ENCODE peak calls at places on chromosomes 4 and X, in nine cellular contexts. One of them, this sample, is unnamed.

GRCh38 chr4:188329526-188329925 is 190.3 kb downstream of the TRIML1 start:
- DNase-seq in upper lobe of left lung: no peak
- DNase-seq in astrocyte of the spinal cord: no peak
- DNase-seq in sigmoid colon: no peak
- DNase-seq in fibroblast of lung: no peak
- DNase-seq in BJ: no peak
- DNase-seq in transverse colon: no peak
- DNase-seq in aorta: no peak
- DNase-seq in IMR-90: no peak
- DNase-seq in this sample: no peak

GRCh38 chrX:71514367-71515038 is 18.4 kb upstream of the OGT start:
- DNase-seq in upper lobe of left lung: no peak
- DNase-seq in astrocyte of the spinal cord: no peak
- DNase-seq in sigmoid colon: no peak
- DNase-seq in fibroblast of lung: no peak
- DNase-seq in BJ: no peak
- DNase-seq in transverse colon: peak; percentile 14
- DNase-seq in aorta: no peak
- DNase-seq in IMR-90: no peak
- DNase-seq in this sample: no peak

GRCh38 chr4:174116021-174116420 is 167.4 kb downstream of the FBXO8 start:
- DNase-seq in upper lobe of left lung: no peak
- DNase-seq in astrocyte of the spinal cord: no peak
- DNase-seq in sigmoid colon: no peak
- DNase-seq in fibroblast of lung: no peak
- DNase-seq in BJ: no peak
- DNase-seq in transverse colon: no peak
- DNase-seq in aorta: no peak
- DNase-seq in IMR-90: no peak
- DNase-seq in this sample: no peak

GRCh38 chr4:126465341-126465740 is 1150.6 kb downstream of the FAT4 start:
- DNase-seq in upper lobe of left lung: no peak
- DNase-seq in astrocyte of the spinal cord: no peak
- DNase-seq in sigmoid colon: no peak
- DNase-seq in fibroblast of lung: peak; percentile 33
- DNase-seq in BJ: no peak
- DNase-seq in transverse colon: no peak
- DNase-seq in aorta: no peak
- DNase-seq in IMR-90: peak; percentile 35
- DNase-seq in this sample: peak; percentile 16

GRCh38 chrX:107029752-107030151 is 29.7 kb upstream of the MORC4 start:
- DNase-seq in upper lobe of left lung: no peak
- DNase-seq in astrocyte of the spinal cord: no peak
- DNase-seq in sigmoid colon: no peak
- DNase-seq in fibroblast of lung: no peak
- DNase-seq in BJ: no peak
- DNase-seq in transverse colon: no peak
- DNase-seq in aorta: no peak
- DNase-seq in IMR-90: no peak
- DNase-seq in this sample: no peak

GRCh38 chr4:2852481-2852881 is 8.8 kb downstream of the ADD1 start:
- DNase-seq in upper lobe of left lung: no peak
- DNase-seq in astrocyte of the spinal cord: no peak
- DNase-seq in sigmoid colon: no peak
- DNase-seq in fibroblast of lung: no peak
- DNase-seq in BJ: no peak
- DNase-seq in transverse colon: peak; percentile 67
- DNase-seq in aorta: no peak
- DNase-seq in IMR-90: no peak
- DNase-seq in this sample: no peak

GRCh38 chrX:52923781-52924241 is 26.7 kb downstream of the FAM156B start:
- DNase-seq in upper lobe of left lung: no peak
- DNase-seq in astrocyte of the spinal cord: peak; percentile 59
- DNase-seq in sigmoid colon: peak; percentile 70
- DNase-seq in fibroblast of lung: peak; percentile 56
- DNase-seq in BJ: no peak
- DNase-seq in transverse colon: peak; percentile 24
- DNase-seq in aorta: no peak
- DNase-seq in IMR-90: peak; percentile 69
- DNase-seq in this sample: peak; percentile 59

GRCh38 chrX:148020329-148020728 is 39.2 kb downstream of the FMR1NB start:
- DNase-seq in upper lobe of left lung: no peak
- DNase-seq in astrocyte of the spinal cord: no peak
- DNase-seq in sigmoid colon: no peak
- DNase-seq in fibroblast of lung: no peak
- DNase-seq in BJ: no peak
- DNase-seq in transverse colon: no peak
- DNase-seq in aorta: no peak
- DNase-seq in IMR-90: no peak
- DNase-seq in this sample: no peak

GRCh38 chrX:64843224-64843623 is 133.0 kb downstream of the ZC4H2 start:
- DNase-seq in upper lobe of left lung: no peak
- DNase-seq in astrocyte of the spinal cord: no peak
- DNase-seq in sigmoid colon: no peak
- DNase-seq in fibroblast of lung: no peak
- DNase-seq in BJ: no peak
- DNase-seq in transverse colon: no peak
- DNase-seq in aorta: no peak
- DNase-seq in IMR-90: no peak
- DNase-seq in this sample: no peak

GRCh38 chr4:165359501-165359900 is 19.3 kb upstream of the CPE start:
- DNase-seq in upper lobe of left lung: no peak
- DNase-seq in astrocyte of the spinal cord: no peak
- DNase-seq in sigmoid colon: no peak
- DNase-seq in fibroblast of lung: peak; percentile 47
- DNase-seq in BJ: no peak
- DNase-seq in transverse colon: no peak
- DNase-seq in aorta: no peak
- DNase-seq in IMR-90: no peak
- DNase-seq in this sample: peak; percentile 67

GRCh38 chrX:73849054-73849453 is 286.1 kb downstream of the CHIC1 start:
- DNase-seq in upper lobe of left lung: no peak
- DNase-seq in astrocyte of the spinal cord: no peak
- DNase-seq in sigmoid colon: no peak
- DNase-seq in fibroblast of lung: no peak
- DNase-seq in BJ: no peak
- DNase-seq in transverse colon: no peak
- DNase-seq in aorta: no peak
- DNase-seq in IMR-90: no peak
- DNase-seq in this sample: no peak

GRCh38 chrX:18146954-18147353 is 73.7 kb downstream of the BEND2 start:
- DNase-seq in upper lobe of left lung: no peak
- DNase-seq in astrocyte of the spinal cord: peak; percentile 2
- DNase-seq in sigmoid colon: no peak
- DNase-seq in fibroblast of lung: peak; percentile 17
- DNase-seq in BJ: no peak
- DNase-seq in transverse colon: no peak
- DNase-seq in aorta: no peak
- DNase-seq in IMR-90: peak; percentile 13
- DNase-seq in this sample: peak; percentile 10

GRCh38 chr4:56681158-56681848 is at the start of gene HOPX:
- DNase-seq in upper lobe of left lung: no peak
- DNase-seq in astrocyte of the spinal cord: peak; percentile 23
- DNase-seq in sigmoid colon: no peak
- DNase-seq in fibroblast of lung: peak; percentile 33
- DNase-seq in BJ: no peak
- DNase-seq in transverse colon: peak; percentile 21
- DNase-seq in aorta: no peak
- DNase-seq in IMR-90: no peak
- DNase-seq in this sample: no peak

GRCh38 chr4:181006509-181007290 is 1236.5 kb upstream of the TENM3 start:
- DNase-seq in upper lobe of left lung: no peak
- DNase-seq in astrocyte of the spinal cord: peak; percentile 15
- DNase-seq in sigmoid colon: no peak
- DNase-seq in fibroblast of lung: peak; percentile 28
- DNase-seq in BJ: no peak
- DNase-seq in transverse colon: no peak
- DNase-seq in aorta: no peak
- DNase-seq in IMR-90: no peak
- DNase-seq in this sample: peak; percentile 23

GRCh38 chr4:73037057-73037456 is 32.5 kb downstream of the COX18 start:
- DNase-seq in upper lobe of left lung: no peak
- DNase-seq in astrocyte of the spinal cord: no peak
- DNase-seq in sigmoid colon: no peak
- DNase-seq in fibroblast of lung: no peak
- DNase-seq in BJ: no peak
- DNase-seq in transverse colon: no peak
- DNase-seq in aorta: no peak
- DNase-seq in IMR-90: no peak
- DNase-seq in this sample: no peak

DNA sequence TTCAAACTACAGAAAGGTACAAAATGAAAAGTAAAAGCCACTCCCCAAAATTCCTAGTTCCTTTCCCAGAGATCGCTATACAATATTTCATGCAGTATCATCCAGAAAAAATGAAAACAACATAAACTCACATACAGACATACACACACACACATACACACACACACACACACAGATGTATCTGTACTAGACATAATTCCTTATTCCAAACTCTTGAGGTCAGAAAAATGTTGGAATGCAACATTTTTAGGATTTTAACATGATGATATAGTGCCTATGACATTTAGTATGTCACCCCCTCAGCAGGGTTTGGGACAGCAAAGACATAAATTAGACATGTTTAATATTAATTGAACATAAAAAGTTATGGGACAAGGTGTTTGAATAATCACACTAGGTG is 73.4 kb upstream of the LHFPL1 start:
- DNase-seq in upper lobe of left lung: no peak
- DNase-seq in astrocyte of the spinal cord: no peak
- DNase-seq in sigmoid colon: no peak
- DNase-seq in fibroblast of lung: no peak
- DNase-seq in BJ: no peak
- DNase-seq in transverse colon: no peak
- DNase-seq in aorta: no peak
- DNase-seq in IMR-90: no peak
- DNase-seq in this sample: no peak
- H3K4me3 ChIP-seq in upper lobe of left lung: no peak overlapping the region
- H3K4me3 ChIP-seq in astrocyte of the spinal cord: no peak overlapping the region
- H3K4me3 ChIP-seq in sigmoid colon: no peak overlapping the region
- H3K4me3 ChIP-seq in fibroblast of lung: no peak overlapping the region
- H3K4me3 ChIP-seq in BJ: no peak overlapping the region
- H3K4me3 ChIP-seq in transverse colon: no peak overlapping the region
- H3K4me3 ChIP-seq in aorta: no peak overlapping the region
- H3K4me3 ChIP-seq in IMR-90: no peak overlapping the region
- H3K4me3 ChIP-seq in this sample: no peak overlapping the region

GRCh38 chr4:158816953-158817352 is 48.1 kb downstream of the FNIP2 start:
- DNase-seq in upper lobe of left lung: no peak
- DNase-seq in astrocyte of the spinal cord: no peak
- DNase-seq in sigmoid colon: no peak
- DNase-seq in fibroblast of lung: no peak
- DNase-seq in BJ: no peak
- DNase-seq in transverse colon: no peak
- DNase-seq in aorta: no peak
- DNase-seq in IMR-90: no peak
- DNase-seq in this sample: no peak
- H3K4me3 ChIP-seq in upper lobe of left lung: no peak overlapping the region
- H3K4me3 ChIP-seq in astrocyte of the spinal cord: no peak overlapping the region
- H3K4me3 ChIP-seq in sigmoid colon: no peak overlapping the region
- H3K4me3 ChIP-seq in fibroblast of lung: no peak overlapping the region
- H3K4me3 ChIP-seq in BJ: no peak overlapping the region
- H3K4me3 ChIP-seq in transverse colon: no peak overlapping the region
- H3K4me3 ChIP-seq in aorta: no peak overlapping the region
- H3K4me3 ChIP-seq in IMR-90: no peak overlapping the region
- H3K4me3 ChIP-seq in this sample: no peak overlapping the region

GRCh38 chrX:133265331-133265730 is 47.2 kb upstream of the TFDP3 start:
- DNase-seq in upper lobe of left lung: peak; percentile 15
- DNase-seq in astrocyte of the spinal cord: peak; percentile 15
- DNase-seq in sigmoid colon: no peak
- DNase-seq in fibroblast of lung: no peak
- DNase-seq in BJ: no peak
- DNase-seq in transverse colon: no peak
- DNase-seq in aorta: no peak
- DNase-seq in IMR-90: no peak
- DNase-seq in this sample: no peak
- H3K4me3 ChIP-seq in upper lobe of left lung: no peak overlapping the region
- H3K4me3 ChIP-seq in astrocyte of the spinal cord: no peak overlapping the region
- H3K4me3 ChIP-seq in sigmoid colon: no peak overlapping the region
- H3K4me3 ChIP-seq in fibroblast of lung: no peak overlapping the region
- H3K4me3 ChIP-seq in BJ: no peak overlapping the region
- H3K4me3 ChIP-seq in transverse colon: no peak overlapping the region
- H3K4me3 ChIP-seq in aorta: no peak overlapping the region
- H3K4me3 ChIP-seq in IMR-90: no peak overlapping the region
- H3K4me3 ChIP-seq in this sample: no peak overlapping the region

GRCh38 chr4:153489856-153490558 is 23.8 kb downstream of the TMEM131L start:
- DNase-seq in upper lobe of left lung: no peak
- DNase-seq in astrocyte of the spinal cord: no peak
- DNase-seq in sigmoid colon: no peak
- DNase-seq in fibroblast of lung: no peak
- DNase-seq in BJ: no peak
- DNase-seq in transverse colon: no peak
- DNase-seq in aorta: no peak
- DNase-seq in IMR-90: peak; percentile 59
- DNase-seq in this sample: peak; percentile 44

GRCh38 chr4:153488719-153489384 is 22.7 kb downstream of the TMEM131L start:
- DNase-seq in upper lobe of left lung: peak; percentile 67
- DNase-seq in astrocyte of the spinal cord: peak; percentile 35
- DNase-seq in sigmoid colon: no peak
- DNase-seq in fibroblast of lung: no peak
- DNase-seq in BJ: no peak
- DNase-seq in transverse colon: no peak
- DNase-seq in aorta: no peak
- DNase-seq in IMR-90: no peak
- DNase-seq in this sample: no peak

GRCh38 chr4:153486281-153487151 is 20.4 kb downstream of the TMEM131L start:
- DNase-seq in upper lobe of left lung: no peak
- DNase-seq in astrocyte of the spinal cord: peak; percentile 82
- DNase-seq in sigmoid colon: no peak
- DNase-seq in fibroblast of lung: peak; percentile 70
- DNase-seq in BJ: peak; percentile 57
- DNase-seq in transverse colon: no peak
- DNase-seq in aorta: no peak
- DNase-seq in IMR-90: peak; percentile 91
- DNase-seq in this sample: peak; percentile 74

GRCh38 chr4:153485860-153486259 is 19.7 kb downstream of the TMEM131L start:
- DNase-seq in upper lobe of left lung: no peak
- DNase-seq in astrocyte of the spinal cord: no peak
- DNase-seq in sigmoid colon: no peak
- DNase-seq in fibroblast of lung: no peak
- DNase-seq in BJ: no peak
- DNase-seq in transverse colon: no peak
- DNase-seq in aorta: no peak
- DNase-seq in IMR-90: no peak
- DNase-seq in this sample: no peak

DNA sequence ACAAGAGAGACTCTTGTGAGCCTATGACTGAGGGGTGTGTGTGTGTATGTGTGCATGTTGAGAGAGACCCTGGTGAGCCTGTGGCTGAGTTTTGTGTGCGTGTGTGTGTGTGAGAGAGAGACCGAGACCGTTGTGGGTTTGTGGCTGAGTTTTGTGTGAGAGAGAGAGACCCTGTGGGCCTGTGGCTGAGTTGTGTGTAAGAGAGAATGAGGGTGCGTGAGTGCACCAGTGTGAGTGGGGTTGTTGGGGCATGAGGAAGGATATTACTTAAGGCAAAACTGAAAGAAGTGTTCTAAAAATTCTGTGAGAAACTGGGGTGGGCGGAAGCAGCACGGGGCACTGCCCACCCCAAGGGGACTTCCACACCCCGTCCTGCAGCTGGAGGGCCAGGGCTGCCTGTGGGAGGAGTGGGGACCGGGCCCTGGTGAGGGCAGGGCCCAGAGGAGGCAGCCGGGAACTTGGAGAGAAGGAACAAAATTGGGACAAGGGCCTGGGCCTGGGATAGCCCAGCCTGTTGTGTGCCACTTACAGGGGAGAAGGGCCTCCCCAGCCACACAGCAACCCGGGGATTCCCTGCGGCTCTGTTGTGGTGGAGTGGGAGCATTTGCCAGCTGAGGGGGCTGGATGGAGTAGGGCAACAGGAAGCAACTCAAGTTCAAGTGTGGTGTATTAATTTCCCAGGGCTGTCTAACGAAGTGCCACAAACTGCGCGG is 22.0 kb downstream of the TMEM131L start:
- DNase-seq in upper lobe of left lung: peak; percentile 67
- DNase-seq in astrocyte of the spinal cord: no peak
- DNase-seq in sigmoid colon: no peak
- DNase-seq in fibroblast of lung: peak; percentile 28
- DNase-seq in BJ: no peak
- DNase-seq in transverse colon: peak; percentile 37
- DNase-seq in aorta: no peak
- DNase-seq in IMR-90: peak; percentile 53
- DNase-seq in this sample: no peak
- H3K4me3 ChIP-seq in upper lobe of left lung: peak overlapping the region; percentile 38
- H3K4me3 ChIP-seq in astrocyte of the spinal cord: no peak overlapping the region
- H3K4me3 ChIP-seq in sigmoid colon: no peak overlapping the region
- H3K4me3 ChIP-seq in fibroblast of lung: no peak overlapping the region
- H3K4me3 ChIP-seq in BJ: no peak overlapping the region
- H3K4me3 ChIP-seq in transverse colon: no peak overlapping the region
- H3K4me3 ChIP-seq in aorta: no peak overlapping the region
- H3K4me3 ChIP-seq in IMR-90: no peak overlapping the region
- H3K4me3 ChIP-seq in this sample: no peak overlapping the region